ENCODE peak calls at places on chromosomes 1 and 21, in five cellular contexts. J is stomach, M is T-cell, Y is amniotic stem cell, B is Right ventricle myocardium inferior. W is an unnamed sample.

GRCh38 chr21:21612446-21612845 is 614.2 kb downstream of the NCAM2 start:
- DNase-seq in B (no peak), J (no peak), Y (peak), M (no peak), W (peak)

GRCh38 chr1:22793647-22794046 is 83.0 kb downstream of the EPHB2 start:
- DNase-seq in Y (no peak), M (no peak), J (no peak), B (peak), W (no peak)

GRCh38 chr21:46049890-46050650 is 47.8 kb upstream of the COL6A2 start:
- DNase-seq in M (no peak), B (peak), J (no peak), Y (no peak), W (no peak)

GRCh38 chr1:64112281-64112680 is 91.1 kb upstream of the UBE2U start:
- DNase-seq in J (no peak), M (no peak), Y (peak), B (no peak), W (no peak)

GRCh38 chr1:16237343-16237830 is 404 bp upstream of the CPLANE2 start:
- DNase-seq in J (no peak), B (no peak), Y (no peak), M (no peak), W (no peak)

GRCh38 chr1:209839875-209840491 is 12.2 kb downstream of the UTP25 start:
- DNase-seq in Y (peak), M (no peak), B (no peak), J (no peak), W (peak)

GRCh38 chr1:113388621-113389355 is 1.5 kb upstream of the MAGI3 start:
- DNase-seq in Y (no peak), M (no peak), B (no peak), J (peak), W (no peak)

GRCh38 chr21:46619846-46620245 is 15.0 kb upstream of the S100B start:
- DNase-seq in B (no peak), J (no peak), Y (no peak), M (no peak), W (no peak)

GRCh38 chr1:182229907-182230522 is 161.6 kb downstream of the GLUL start:
- DNase-seq in B (no peak), M (no peak), Y (peak), J (no peak), W (no peak)

W was measured in retinal pigment epithelial cell.